ENCODE peak calls at places on chromosomes 4 and X, in five cellular contexts. U is LNCaP clone FGC, W is GM06990, Q is tibial nerve, P is HFF-Myc. C is an unnamed sample.

GRCh38 chrX:17592117-17592516 is 145.2 kb upstream of the SCML1 start:
- DNase-seq in U (no peak), W (no peak), Q (no peak), P (no peak), C (no peak)

GRCh38 chrX:153889123-153889522 is 3.1 kb upstream of the L1CAM start:
- DNase-seq in U (no peak), W (no peak), Q (no peak), P (no peak), C (no peak)

GRCh38 chrX:47221756-47222155 is 3.3 kb downstream of the CDK16 start:
- DNase-seq in U (no peak), W (no peak), Q (no peak), P (no peak), C (no peak)

GRCh38 chr4:187993827-187994226 is 1.7 kb upstream of the ZFP42 start:
- DNase-seq in U (no peak), W (no peak), Q (no peak), P (no peak), C (no peak)

GRCh38 chr4:38154251-38154650 is 194.1 kb downstream of the PTTG2 start:
- DNase-seq in U (no peak), W (no peak), Q (no peak), P (no peak), C (no peak)

GRCh38 chr4:13322681-13323101 is 161.4 kb downstream of the RAB28 start:
- DNase-seq in U (no peak), W (no peak), Q (no peak), P (peak; percentile 70), C (no peak)

GRCh38 chr4:7742807-7743158 is 196.9 kb downstream of the AFAP1 start:
- DNase-seq in U (no peak), W (no peak), Q (no peak), P (no peak), C (no peak)

GRCh38 chrX:47187106-47187677 is 6.4 kb upstream of the UBA1 start:
- DNase-seq in U (no peak), W (no peak), Q (no peak), P (no peak), C (no peak)

GRCh38 chr4:46124773-46125172 is 919 bp upstream of the GABRG1 start:
- DNase-seq in U (no peak), W (no peak), Q (peak; percentile 12), P (no peak), C (no peak)

GRCh38 chr4:122249357-122249756 is 97.2 kb downstream of the BLTP1 start:
- DNase-seq in U (no peak), W (no peak), Q (no peak), P (no peak), C (no peak)

GRCh38 chr4:654871-655734 is 19.0 kb downstream of the ATP5ME start:
- DNase-seq in U (no peak), W (no peak), Q (no peak), P (no peak), C (no peak)

GRCh38 chr4:112183252-112183651 is 38.0 kb downstream of the FAM241A start:
- DNase-seq in U (no peak), W (no peak), Q (no peak), P (no peak), C (no peak)

GRCh38 chrX:13092455-13092941 is 48.1 kb upstream of the FAM9C start:
- DNase-seq in U (no peak), W (peak; percentile 82), Q (no peak), P (no peak), C (peak; percentile 32)

GRCh38 chr4:3639613-3640586 is 107.7 kb upstream of the LRPAP1 start:
- DNase-seq in U (peak; percentile 28), W (no peak), Q (no peak), P (no peak), C (no peak)

GRCh38 chr4:162912482-162912881 is 254.2 kb downstream of the NAF1 start:
- DNase-seq in U (no peak), W (no peak), Q (no peak), P (no peak), C (no peak)

GRCh38 chr4:38785901-38786402 is 3.2 kb upstream of the TLR10 start:
- DNase-seq in U (no peak), W (peak; percentile 79), Q (no peak), P (no peak), C (peak; percentile 59)

GRCh38 chr4:16884673-16885460 is 13.6 kb downstream of the LDB2 start:
- DNase-seq in U (no peak), W (no peak), Q (no peak), P (no peak), C (no peak)
- TF ChIP-seq CTCF in U (no peak), W (no peak), Q (no peak), P (peak; percentile 9), C (no peak)

DNA sequence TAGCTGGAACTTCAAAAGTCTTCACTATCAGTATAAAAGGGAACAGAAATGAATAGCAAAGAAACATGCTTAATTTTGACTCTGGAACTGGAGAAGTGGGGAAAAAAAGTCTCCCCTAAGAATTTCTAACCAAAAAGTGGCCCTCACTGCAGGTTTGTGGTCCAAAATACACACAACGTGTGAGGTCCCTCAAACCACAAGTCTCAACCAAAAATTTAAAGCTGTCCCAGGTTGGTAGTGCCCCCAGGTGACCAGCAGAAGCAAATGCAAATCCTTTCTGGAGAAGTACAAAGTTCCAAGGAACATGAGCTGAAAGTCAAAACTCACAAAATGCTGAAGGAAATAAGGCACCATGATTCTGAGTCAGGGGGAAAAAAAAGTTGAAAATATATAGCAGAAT is 23.6 kb upstream of the VAMP7 start:
- DNase-seq in U (no peak), W (no peak), Q (no peak), P (peak; percentile 2), C (no peak)
- TF ChIP-seq CTCF in U (peak; percentile 64), W (peak; percentile 26), Q (no peak), P (peak; percentile 30), C (peak; percentile 17)

GRCh38 chr4:184163813-184164212 is 53.9 kb downstream of the ENPP6 start:
- DNase-seq in U (no peak), W (no peak), Q (no peak), P (no peak), C (peak; percentile 50)
- TF ChIP-seq CTCF in U (peak; percentile 69), W (peak; percentile 57), Q (peak; percentile 57), P (peak; percentile 38), C (no peak)

GRCh38 chrX:110417128-110417527 is 58.5 kb downstream of the RTL9 start:
- DNase-seq in U (no peak), W (no peak), Q (no peak), P (no peak), C (no peak)

GRCh38 chrX:110418220-110418856 is 59.7 kb downstream of the RTL9 start:
- DNase-seq in U (no peak), W (no peak), Q (no peak), P (no peak), C (no peak)

GRCh38 chrX:110418857-110419249 is 60.2 kb downstream of the RTL9 start:
- DNase-seq in U (no peak), W (no peak), Q (no peak), P (peak; percentile 64), C (no peak)

GRCh38 chrX:110421499-110422455 is 63.1 kb downstream of the RTL9 start:
- DNase-seq in U (peak; percentile 91), W (no peak), Q (no peak), P (no peak), C (no peak)

GRCh38 chrX:110420771-110421498 is 62.3 kb downstream of the RTL9 start:
- DNase-seq in U (no peak), W (no peak), Q (no peak), P (no peak), C (peak; percentile 22)
- TF ChIP-seq CTCF in U (no peak), W (peak; percentile 33), Q (no peak), P (peak; percentile 37), C (no peak)